ENCODE peak calls at places on chromosomes 6 and 20, in four cellular contexts. B is HepG2, G is WTC11, P is K562. E is an unnamed sample.

GRCh38 chr6:149331871-149332270 is 14.4 kb downstream of the TAB2 start:
- DNase-seq in P (no peak), B (no peak), G (no peak), E (no peak)

GRCh38 chr6:62283828-62284411 is 2.1 kb downstream of the KHDRBS2 start:
- DNase-seq in B (peak), P (no peak), G (no peak), E (peak)

GRCh38 chr6:62236784-62237183 is 49.2 kb downstream of the KHDRBS2 start:
- DNase-seq in B (no peak), G (no peak), P (no peak), E (no peak)

GRCh38 chr20:33739493-33739892 is 7.7 kb downstream of the ZNF341 start:
- DNase-seq in B (no peak), P (no peak), G (no peak), E (no peak)

GRCh38 chr6:109793793-109794192 is 102.7 kb downstream of the FIG4 start:
- DNase-seq in B (no peak), P (peak), G (no peak), E (no peak)

GRCh38 chr6:16939839-16940238 is 162.0 kb upstream of the STMND1 start:
- DNase-seq in P (no peak), B (no peak), G (no peak), E (no peak)

GRCh38 chr6:20655317-20655716 is 121.1 kb downstream of the CDKAL1 start:
- DNase-seq in B (no peak), P (no peak), G (no peak), E (no peak)

GRCh38 chr6:11586574-11586973 is 49.0 kb downstream of the TMEM170B start:
- DNase-seq in G (no peak), P (no peak), B (no peak), E (no peak)

GRCh38 chr6:9646346-9647042 is 768.4 kb downstream of the TFAP2A start:
- DNase-seq in P (no peak), G (no peak), B (no peak), E (no peak)

GRCh38 chr6:71527831-71528377 is 239.3 kb downstream of the OGFRL1 start:
- DNase-seq in G (no peak), B (no peak), P (no peak), E (no peak)

GRCh38 chr6:1389791-1390070 is 355 bp downstream of the FOXF2 start:
- DNase-seq in G (no peak), B (no peak), P (no peak), E (no peak)

GRCh38 chr20:52242237-52243230 is 51.0 kb upstream of the ZFP64 start:
- DNase-seq in G (no peak), B (no peak), P (no peak), E (peak)

GRCh38 chr20:50788045-50788867 is 6.6 kb upstream of the BCAS4 start:
- DNase-seq in B (peak), G (no peak), P (no peak), E (peak)

GRCh38 chr6:144279484-144280150 is 5.5 kb upstream of the UTRN start:
- DNase-seq in G (no peak), P (no peak), B (no peak), E (no peak)

GRCh38 chr20:31809656-31810055 is 9.5 kb upstream of the MYLK2 start:
- DNase-seq in P (no peak), B (no peak), G (no peak), E (no peak)

GRCh38 chr20:40689100-40689942 is at the start of gene MAFB:
- DNase-seq in B (peak), G (peak), P (peak), E (peak)

GRCh38 chr20:11108102-11108842 is 434.5 kb upstream of the JAG1 start:
- DNase-seq in G (no peak), P (no peak), B (no peak), E (no peak)

GRCh38 chr20:11098888-11099287 is 425.1 kb upstream of the JAG1 start:
- DNase-seq in P (no peak), G (peak), B (no peak), E (no peak)

GRCh38 chr20:11101243-11101642 is 427.4 kb upstream of the JAG1 start:
- DNase-seq in B (no peak), P (no peak), G (no peak), E (no peak)

GRCh38 chr20:11101696-11102095 is 427.9 kb upstream of the JAG1 start:
- DNase-seq in B (no peak), P (no peak), G (no peak), E (no peak)

DNA sequence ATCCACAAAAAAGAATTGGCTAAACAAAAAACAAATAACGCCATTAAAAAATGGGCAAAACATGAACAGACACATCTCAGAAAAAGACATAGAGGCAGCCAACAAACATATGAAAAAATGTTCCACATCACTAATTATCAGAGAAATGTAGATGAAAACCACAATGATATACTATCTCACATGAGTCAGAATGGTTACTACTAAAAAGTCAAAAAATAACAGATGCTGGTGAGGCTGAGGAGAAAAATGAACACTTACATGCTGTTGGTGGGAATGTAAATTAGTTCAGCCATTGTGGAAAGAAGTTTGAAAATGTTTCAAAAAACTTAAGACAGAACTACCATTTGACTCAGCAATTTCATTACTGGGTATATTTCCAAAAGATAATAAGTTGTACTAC is 430.1 kb upstream of the JAG1 start:
- DNase-seq in G (no peak), B (no peak), P (no peak), E (no peak)
- TF ChIP-seq FOXJ3 in G (no peak), B (no peak), P (no peak), E (no peak)

GRCh38 chr20:14193443-14193842 is 144.0 kb downstream of the FLRT3 start:
- DNase-seq in B (no peak), G (no peak), P (no peak), E (no peak)

GRCh38 chr20:14193885-14194284 is 143.5 kb downstream of the FLRT3 start:
- DNase-seq in P (no peak), G (no peak), B (no peak), E (no peak)

GRCh38 chr20:14191559-14191958 is 145.9 kb downstream of the FLRT3 start:
- DNase-seq in G (no peak), P (no peak), B (no peak), E (no peak)

GRCh38 chr20:14189794-14190402 is 147.5 kb downstream of the FLRT3 start:
- DNase-seq in P (no peak), G (no peak), B (peak), E (peak)
- TF ChIP-seq MAX in P (no peak), G (no peak), B (no peak), E (no peak)

GRCh38 chr6:140571139-140571538 is 1196.7 kb upstream of the CITED2 start:
- DNase-seq in G (no peak), P (no peak), B (no peak), E (no peak)

GRCh38 chr6:140561701-140562100 is 1187.3 kb upstream of the CITED2 start:
- DNase-seq in P (no peak), B (no peak), G (no peak), E (no peak)

GRCh38 chr6:140567469-140567868 is 1193.0 kb upstream of the CITED2 start:
- DNase-seq in P (no peak), B (no peak), G (no peak), E (no peak)

GRCh38 chr6:140572129-140572528 is 1197.7 kb upstream of the CITED2 start:
- DNase-seq in B (no peak), G (no peak), P (no peak), E (no peak)

GRCh38 chr6:140566706-140567330 is 1192.4 kb upstream of the CITED2 start:
- DNase-seq in P (no peak), B (no peak), G (no peak), E (no peak)
- TF ChIP-seq FOXJ3 in P (no peak), B (no peak), G (no peak), E (no peak)

GRCh38 chr6:22732186-22732970 is 163.0 kb downstream of the HDGFL1 start:
- DNase-seq in P (no peak), G (no peak), B (no peak), E (no peak)
- TF ChIP-seq MAX in P (no peak), G (no peak), B (no peak), E (no peak)